ENCODE peak calls at places on chromosomes 5 and 9, in five cellular contexts. H, U, E, Q and T are unnamed samples.

GRCh38 chr5:133032852-133033742 is 6.7 kb upstream of the ZCCHC10 start:
- DNase-seq in H (no peak), U (no peak), E (peak; percentile 90), Q (no peak), T (no peak)

GRCh38 chr5:10724799-10725507 is 36.1 kb downstream of the DAP start:
- DNase-seq in H (peak; percentile 86), U (peak; percentile 97), E (no peak), Q (no peak), T (peak; percentile 89)

GRCh38 chr5:157106668-157107461 is 2.0 kb downstream of the HAVCR2 start:
- DNase-seq in H (no peak), U (no peak), E (peak; percentile 24), Q (no peak), T (peak; percentile 75)

GRCh38 chr5:33817301-33817700 is 74.5 kb downstream of the ADAMTS12 start:
- DNase-seq in H (no peak), U (no peak), E (no peak), Q (no peak), T (no peak)

GRCh38 chr5:71925608-71926091 is 181.6 kb upstream of the MAP1B start:
- DNase-seq in H (no peak), U (no peak), E (no peak), Q (no peak), T (no peak)

GRCh38 chr9:131442351-131442750 is 48.5 kb downstream of the PRRC2B start:
- DNase-seq in H (no peak), U (no peak), E (no peak), Q (no peak), T (no peak)

GRCh38 chr5:157497875-157498611 is 38.0 kb downstream of the NIPAL4 start:
- DNase-seq in H (no peak), U (no peak), E (no peak), Q (no peak), T (no peak)

GRCh38 chr9:98774746-98775145 is 21.6 kb downstream of the ANKS6 start:
- DNase-seq in H (peak; percentile 45), U (no peak), E (no peak), Q (no peak), T (peak; percentile 78)

GRCh38 chr5:173907686-173908371 is 19.7 kb downstream of the CPEB4 start:
- DNase-seq in H (no peak), U (no peak), E (no peak), Q (no peak), T (peak; percentile 49)

GRCh38 chr5:93192107-93192506 is 388.9 kb downstream of the NR2F1-AS1 start:
- DNase-seq in H (no peak), U (peak; percentile 73), E (no peak), Q (no peak), T (peak; percentile 47)

GRCh38 chr9:18863821-18864220 is 169.2 kb downstream of the SAXO1 start:
- DNase-seq in H (no peak), U (no peak), E (no peak), Q (no peak), T (no peak)

GRCh38 chr5:158848634-158849033 is 251.1 kb downstream of the EBF1 start:
- DNase-seq in H (no peak), U (no peak), E (peak; percentile 54), Q (no peak), T (no peak)

GRCh38 chr9:114387678-114388431 is at the start of gene AKNA:
- DNase-seq in H (no peak), U (peak; percentile 86), E (peak; percentile 89), Q (peak; percentile 85), T (peak; percentile 92)

GRCh38 chr5:10355071-10355889 is 1.8 kb downstream of the MARCHF6 start:
- DNase-seq in H (no peak), U (peak; percentile 61), E (peak; percentile 78), Q (no peak), T (no peak)

GRCh38 chr5:111068208-111068607 is 3.3 kb upstream of the TSLP start:
- DNase-seq in H (no peak), U (no peak), E (no peak), Q (no peak), T (no peak)

GRCh38 chr5:178797546-178798105 is 62.1 kb upstream of the ZNF354B start:
- DNase-seq in H (no peak), U (no peak), E (no peak), Q (no peak), T (no peak)

GRCh38 chr5:113084402-113085083 is 107.9 kb downstream of the DCP2 start:
- DNase-seq in H (no peak), U (no peak), E (no peak), Q (no peak), T (no peak)

GRCh38 chr5:149500922-149501582 is 50.2 kb downstream of the CSNK1A1 start:
- DNase-seq in H (no peak), U (no peak), E (no peak), Q (no peak), T (peak; percentile 69)

GRCh38 chr5:150108711-150109605 is 22.6 kb upstream of the CSF1R start:
- DNase-seq in H (no peak), U (no peak), E (no peak), Q (no peak), T (peak; percentile 42)

GRCh38 chr5:135340568-135340967 is 58.5 kb downstream of the MACROH2A1 start:
- DNase-seq in H (no peak), U (no peak), E (no peak), Q (no peak), T (no peak)

GRCh38 chr9:31916591-31917223 is 467.7 kb upstream of the ACO1 start:
- DNase-seq in H (no peak), U (no peak), E (no peak), Q (peak; percentile 43), T (no peak)

GRCh38 chr5:171808951-171809350 is 23.3 kb downstream of the SMIM23 start:
- DNase-seq in H (no peak), U (no peak), E (no peak), Q (no peak), T (peak; percentile 93)

DNA sequence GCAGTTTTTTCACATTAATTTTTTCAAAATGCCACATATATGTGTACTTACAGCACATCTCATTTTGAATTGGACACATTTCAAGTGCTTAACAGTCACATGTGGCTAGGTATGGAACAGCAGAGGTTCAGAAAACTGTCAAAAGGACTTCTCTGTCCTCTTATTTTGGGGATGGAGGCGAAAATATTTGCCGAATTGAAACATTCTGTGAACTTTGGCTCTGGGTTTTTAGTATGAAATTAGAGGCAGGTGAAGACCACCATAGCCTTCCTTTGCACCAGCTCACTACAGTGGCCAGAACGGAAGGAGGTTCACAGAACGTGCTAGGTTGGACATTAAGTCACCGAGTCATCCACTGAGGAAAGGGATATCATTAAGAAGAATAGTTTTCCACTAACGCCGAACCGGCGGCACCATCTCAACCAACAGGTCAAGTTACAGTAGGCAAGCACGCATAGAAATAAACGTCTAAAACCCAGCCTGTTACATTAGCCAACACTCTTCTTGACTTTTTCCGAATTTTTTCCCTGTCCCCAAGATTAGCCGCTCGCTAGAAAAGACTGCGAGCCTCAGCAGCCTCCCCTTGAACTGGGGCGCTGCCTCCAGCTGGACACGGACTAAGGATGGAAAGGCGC is 1.8 kb upstream of the TLE4 start:
- DNase-seq in H (no peak), U (peak; percentile 24), E (peak; percentile 27), Q (no peak), T (no peak)
- H2AFZ ChIP-seq in H (no peak overlapping the region), U (peak overlapping the region; percentile 100), E (peak overlapping the region; percentile 76), Q (peak overlapping the region; percentile 76), T (peak overlapping the region; percentile 98)

DNA sequence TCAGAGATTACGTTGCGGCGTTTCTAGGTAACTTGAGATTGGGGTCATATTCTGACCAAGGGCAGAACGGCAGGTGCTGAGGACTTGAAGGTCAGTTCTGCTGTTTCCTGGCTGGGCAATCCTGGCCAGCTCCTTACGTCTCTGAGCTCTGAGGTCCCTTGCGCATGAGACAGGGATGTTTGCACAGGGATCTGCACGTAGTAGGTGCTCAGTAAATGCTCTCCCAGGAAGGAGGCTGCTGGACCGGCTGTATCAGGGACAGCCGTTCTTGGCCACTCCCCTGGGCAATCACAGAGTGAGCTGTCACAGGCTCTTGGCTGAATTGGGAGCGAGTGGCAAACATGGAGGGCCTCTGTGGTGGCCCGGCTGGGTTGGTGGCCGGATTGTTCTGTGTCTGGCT is 8.3 kb downstream of the NCS1 start:
- DNase-seq in H (no peak), U (no peak), E (no peak), Q (no peak), T (no peak)
- H3K4me1 ChIP-seq in H (no peaks in the 10 kb centered on the region), U (no peaks in the 10 kb centered on the region), E (no peaks in the 10 kb centered on the region), Q (no peaks in the 10 kb centered on the region), T (peaks cover 29% of the 10 kb centered on the region)

GRCh38 chr5:39760385-39761198 is 335.8 kb upstream of the DAB2 start:
- DNase-seq in H (no peak), U (peak; percentile 12), E (no peak), Q (no peak), T (peak; percentile 58)
- H2AFZ ChIP-seq in H (peak overlapping the region; percentile 24), U (peak overlapping the region; percentile 76), E (no peak overlapping the region), Q (no peak overlapping the region), T (peak overlapping the region; percentile 30)

GRCh38 chr9:97405551-97405950 is 6.3 kb upstream of the TDRD7 start:
- DNase-seq in H (no peak), U (no peak), E (no peak), Q (no peak), T (no peak)

GRCh38 chr9:97411440-97411788 is 482 bp upstream of the TDRD7 start:
- DNase-seq in H (no peak), U (no peak), E (no peak), Q (no peak), T (no peak)

GRCh38 chr9:97411789-97412627 is at the start of gene TDRD7:
- DNase-seq in H (peak; percentile 88), U (peak; percentile 82), E (peak; percentile 88), Q (peak; percentile 71), T (peak; percentile 99)

GRCh38 chr9:97406620-97407177 is 5.2 kb upstream of the TDRD7 start:
- DNase-seq in H (no peak), U (no peak), E (no peak), Q (no peak), T (no peak)

DNA sequence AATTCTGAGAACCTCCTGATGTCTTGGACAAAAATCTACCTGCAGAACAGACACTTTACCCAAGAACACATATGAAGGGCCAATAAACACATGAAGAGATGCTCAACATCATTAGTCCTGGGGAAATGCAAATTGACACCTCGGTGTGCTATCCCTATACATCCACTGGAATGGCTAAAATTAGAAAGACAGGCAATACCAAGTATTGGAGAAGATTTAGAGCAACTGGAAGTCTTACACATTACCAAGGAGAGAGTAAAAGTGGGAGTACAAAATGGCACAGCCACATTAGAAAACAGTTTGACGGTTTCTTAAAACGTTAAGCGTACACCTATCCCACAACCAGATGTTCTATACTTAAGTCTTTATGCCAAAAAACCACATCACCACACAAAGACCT is 3.3 kb upstream of the TDRD7 start:
- DNase-seq in H (no peak), U (no peak), E (no peak), Q (no peak), T (no peak)
- H3K4me1 ChIP-seq in H (peaks cover 8% of the 10 kb centered on the region), U (peaks cover 8% of the 10 kb centered on the region), E (peaks cover 18% of the 10 kb centered on the region), Q (no peaks in the 10 kb centered on the region), T (peaks cover 10% of the 10 kb centered on the region)

GRCh38 chr9:120151806-120152205 is 428.2 kb downstream of the CDK5RAP2 start:
- DNase-seq in H (no peak), U (no peak), E (no peak), Q (no peak), T (no peak)
- H2AFZ ChIP-seq in H (no peak overlapping the region), U (no peak overlapping the region), E (no peak overlapping the region), Q (no peak overlapping the region), T (no peak overlapping the region)